ENCODE peak calls at places on chromosomes 16 and 17, in five cellular contexts. S is PC-9, Q is neural crest cell, C is stomach, Y is non-pigmented ciliary epithelial cell. Z is an unnamed sample.
A peak's percentile ranks its signal among the peaks of the same experiment; 100 is the strongest.

GRCh38 chr17:19569785-19570496 is 36.3 kb downstream of the SLC47A1 start:
- DNase-seq in C (no peak), S (peak; percentile 51), Y (no peak), Q (no peak), Z (no peak)

GRCh38 chr17:37698856-37699255 is 46.0 kb downstream of the HNF1B start:
- DNase-seq in S (no peak), Q (no peak), C (no peak), Y (no peak), Z (no peak)

GRCh38 chr16:252366-253337 is 18.0 kb downstream of the FAM234A start:
- DNase-seq in Q (no peak), S (no peak), C (no peak), Y (no peak), Z (no peak)

GRCh38 chr17:17204041-17204591 is 2.0 kb downstream of the PLD6 start:
- DNase-seq in C (peak; percentile 34), Y (no peak), S (no peak), Q (no peak), Z (no peak)

GRCh38 chr17:72119963-72120877 is 600 bp upstream of the SOX9 start:
- DNase-seq in Q (peak; percentile 38), S (peak; percentile 57), Y (no peak), C (peak; percentile 52), Z (peak; percentile 91)

GRCh38 chr16:56225013-56225742 is 33.9 kb downstream of the GNAO1 start:
- DNase-seq in Y (no peak), C (no peak), Q (no peak), S (no peak), Z (no peak)

GRCh38 chr17:17108681-17109049 is 66.4 kb downstream of the MPRIP start:
- DNase-seq in Y (no peak), S (no peak), Q (no peak), C (peak; percentile 57), Z (no peak)

GRCh38 chr16:85463228-85463611 is 149.9 kb upstream of the GSE1 start:
- DNase-seq in Q (no peak), C (no peak), Y (no peak), S (no peak), Z (no peak)

GRCh38 chr16:4015275-4015990 is 100.8 kb downstream of the ADCY9 start:
- DNase-seq in C (peak; percentile 47), Y (no peak), S (no peak), Q (no peak), Z (peak; percentile 26)

GRCh38 chr16:29977063-29977462 is 3.4 kb downstream of the TAOK2 start:
- DNase-seq in C (no peak), S (no peak), Y (no peak), Q (no peak), Z (no peak)

GRCh38 chr17:37062036-37062435 is 113.3 kb downstream of the AATF start:
- DNase-seq in Q (no peak), C (no peak), S (no peak), Y (no peak), Z (no peak)

GRCh38 chr16:89359296-89360147 is 130.8 kb downstream of the ANKRD11 start:
- DNase-seq in S (no peak), C (no peak), Q (no peak), Y (no peak), Z (no peak)

GRCh38 chr17:55089251-55089650 is 120.7 kb downstream of the STXBP4 start:
- DNase-seq in S (no peak), Q (no peak), Y (no peak), C (no peak), Z (no peak)

GRCh38 chr16:58492066-58492465 is 7.9 kb upstream of the NDRG4 start:
- DNase-seq in Y (no peak), C (no peak), Q (no peak), S (no peak), Z (no peak)

GRCh38 chr16:30728904-30729672 is 19.1 kb upstream of the PHKG2 start:
- DNase-seq in C (no peak), Q (no peak), S (no peak), Y (no peak), Z (no peak)